ENCODE peak calls at places on chromosome 19, in five cellular contexts. I is EL; H is effector CD4-positive, alpha-beta T cell; D is uterus; M is endodermal cell. U is an unnamed sample.

GRCh38 chr19:3855321-3855720 is 13.5 kb downstream of the ZFR2 start:
- DNase-seq in I (no peak), H (no peak), D (no peak), M (no peak), U (no peak)

GRCh38 chr19:28234637-28235036 is 978.3 kb downstream of the UQCRFS1 start:
- DNase-seq in I (no peak), H (no peak), D (no peak), M (peak; percentile 35), U (no peak)

GRCh38 chr19:54574527-54575056 is 1.0 kb downstream of the LILRA2 start:
- DNase-seq in I (no peak), H (no peak), D (no peak), M (no peak), U (no peak)

GRCh38 chr19:49861127-49861526 is 6.2 kb downstream of the PNKP start:
- DNase-seq in I (no peak), H (no peak), D (peak; percentile 32), M (peak; percentile 77), U (no peak)

GRCh38 chr19:35248310-35249145 is at the start of gene LSR:
- DNase-seq in I (no peak), H (peak; percentile 51), D (no peak), M (peak; percentile 97), U (no peak)

GRCh38 chr19:17829855-17830566 is 8.7 kb upstream of the INSL3 start:
- DNase-seq in I (no peak), H (no peak), D (no peak), M (peak; percentile 96), U (no peak)

GRCh38 chr19:47340477-47341208 is 8.5 kb upstream of the DHX34 start:
- DNase-seq in I (no peak), H (no peak), D (no peak), M (no peak), U (no peak)

GRCh38 chr19:39237200-39238184 is 7.3 kb downstream of the IFNL3 start:
- DNase-seq in I (peak; percentile 6), H (peak; percentile 17), D (no peak), M (peak; percentile 62), U (no peak)

GRCh38 chr19:6723108-6723618 is 2.7 kb upstream of the C3 start:
- DNase-seq in I (no peak), H (no peak), D (peak; percentile 84), M (peak; percentile 67), U (no peak)

GRCh38 chr19:6092329-6093286 is 17.7 kb downstream of the RFX2 start:
- DNase-seq in I (peak; percentile 88), H (no peak), D (peak; percentile 74), M (peak; percentile 86), U (peak; percentile 93)

GRCh38 chr19:31214086-31214485 is 135.2 kb downstream of the TSHZ3 start:
- DNase-seq in I (peak; percentile 99), H (peak; percentile 74), D (peak; percentile 49), M (no peak), U (peak; percentile 99)

GRCh38 chr19:38650911-38651584 is 3.6 kb downstream of the ACTN4 start:
- DNase-seq in I (peak; percentile 92), H (no peak), D (peak; percentile 84), M (no peak), U (peak; percentile 94)

GRCh38 chr19:12984683-12985048 is 10.6 kb upstream of the NFIX start:
- DNase-seq in I (no peak), H (no peak), D (no peak), M (no peak), U (peak; percentile 64)

GRCh38 chr19:46661020-46661731 is at the start of gene DACT3:
- DNase-seq in I (peak; percentile 100), H (peak; percentile 100), D (peak; percentile 100), M (peak; percentile 100), U (peak; percentile 100)

GRCh38 chr19:12611361-12611699 is 610 bp downstream of the ZNF791 start:
- DNase-seq in I (peak; percentile 80), H (no peak), D (peak; percentile 72), M (peak; percentile 86), U (peak; percentile 87)

GRCh38 chr19:47801270-47801669 is 3.1 kb downstream of the TPRX1 start:
- DNase-seq in I (no peak), H (no peak), D (no peak), M (no peak), U (no peak)

GRCh38 chr19:40596608-40597328 is 4.4 kb upstream of the LTBP4 start:
- DNase-seq in I (peak; percentile 75), H (no peak), D (peak; percentile 69), M (peak; percentile 89), U (peak; percentile 41)

GRCh38 chr19:11196406-11197287 is 698 bp downstream of the KANK2 start:
- DNase-seq in I (peak; percentile 56), H (no peak), D (peak; percentile 60), M (peak; percentile 79), U (peak; percentile 67)

GRCh38 chr19:48487944-48488343 is 18.8 kb downstream of the CYTH2 start:
- DNase-seq in I (peak; percentile 92), H (no peak), D (no peak), M (no peak), U (peak; percentile 91)

GRCh38 chr19:22784051-22784450 is at the start of gene ZNF99:
- DNase-seq in I (no peak), H (no peak), D (peak; percentile 50), M (no peak), U (no peak)

GRCh38 chr19:48674921-48675824 is 2.4 kb upstream of the NTN5 start:
- DNase-seq in I (peak; percentile 87), H (peak; percentile 70), D (peak; percentile 87), M (peak; percentile 96), U (peak; percentile 89)

GRCh38 chr19:45474941-45475516 is 7.2 kb downstream of the FOSB start:
- DNase-seq in I (no peak), H (peak; percentile 39), D (no peak), M (no peak), U (no peak)

GRCh38 chr19:17332677-17333581 is 1.7 kb downstream of the ANO8 start:
- DNase-seq in I (peak; percentile 58), H (no peak), D (no peak), M (peak; percentile 87), U (no peak)

GRCh38 chr19:49113762-49114629 is at the start of gene LIN7B:
- DNase-seq in I (peak; percentile 80), H (peak; percentile 64), D (peak; percentile 40), M (peak; percentile 88), U (peak; percentile 77)

GRCh38 chr19:41998246-41999020 is 4.4 kb upstream of the ATP1A3 start:
- DNase-seq in I (peak; percentile 56), H (no peak), D (no peak), M (peak; percentile 93), U (peak; percentile 38)

GRCh38 chr19:5774921-5775320 is 9.6 kb downstream of the PRR22 start:
- DNase-seq in I (no peak), H (no peak), D (no peak), M (no peak), U (no peak)

GRCh38 chr19:32318884-32319520 is 26.4 kb upstream of the ZNF507 start:
- DNase-seq in I (peak; percentile 4), H (no peak), D (no peak), M (peak; percentile 90), U (peak; percentile 31)

GRCh38 chr19:29569038-29569911 is 36.8 kb upstream of the POP4 start:
- DNase-seq in I (no peak), H (no peak), D (no peak), M (no peak), U (no peak)

GRCh38 chr19:51124216-51124615 is 490 bp upstream of the SIGLEC9 start:
- DNase-seq in I (no peak), H (no peak), D (no peak), M (no peak), U (no peak)

GRCh38 chr19:3163230-3163886 is 15.2 kb upstream of the S1PR4 start:
- DNase-seq in I (peak; percentile 70), H (peak; percentile 64), D (peak; percentile 50), M (peak; percentile 91), U (peak; percentile 70)

GRCh38 chr19:18422530-18423191 is 3.5 kb downstream of the SSBP4 start:
- DNase-seq in I (no peak), H (no peak), D (peak; percentile 15), M (no peak), U (no peak)

GRCh38 chr19:9869008-9869617 is 34.0 kb downstream of the PIN1 start:
- DNase-seq in I (no peak), H (no peak), D (no peak), M (no peak), U (peak; percentile 4)

GRCh38 chr19:48962849-48963165 is 2.3 kb upstream of the FTL start:
- DNase-seq in I (no peak), H (no peak), D (no peak), M (peak; percentile 58), U (no peak)

GRCh38 chr19:38395381-38396127 is 7.1 kb downstream of the SPRED3 start:
- DNase-seq in I (no peak), H (no peak), D (no peak), M (no peak), U (no peak)

GRCh38 chr19:12937243-12938053 is 961 bp upstream of the CALR start:
- DNase-seq in I (peak; percentile 31), H (no peak), D (no peak), M (peak; percentile 83), U (no peak)

GRCh38 chr19:18322318-18322758 is 538 bp downstream of the LSM4 start:
- DNase-seq in I (peak; percentile 68), H (no peak), D (no peak), M (peak; percentile 82), U (peak; percentile 67)

U was measured in myocyte.